ENCODE peak calls at places on chromosomes 2 and 18, in ten cellular contexts. C is CD8-positive, alpha-beta memory T cell; X is SJCRH30; D is adrenal gland; N is HAP-1; L is prostate gland; I is suprapubic skin; M is OCI-LY7; R is fibroblast of lung; P is astrocyte. O is an unnamed sample. For H3K9me3, the result is how much of the 10 kb centered on the place peaks cover.

GRCh38 chr18:1012775-1013174 is 108.1 kb downstream of the ADCYAP1 start:
- DNase-seq in I (no peak), L (no peak), P (no peak), M (no peak), N (no peak), R (no peak), C (no peak), D (no peak), X (no peak), O (no peak)

GRCh38 chr18:55589625-55590291 is 1.8 kb upstream of the TCF4 start:
- DNase-seq in L (peak), D (peak), R (peak), P (peak), N (peak), X (peak), M (peak), C (peak), I (peak), O (peak)

GRCh38 chr2:222943820-222944219 is 83.0 kb downstream of the ACSL3 start:
- DNase-seq in C (no peak), N (no peak), P (peak), I (no peak), M (no peak), L (no peak), D (no peak), R (peak), X (no peak), O (no peak)

GRCh38 chr2:202378661-202379338 is 2.7 kb downstream of the BMPR2 start:
- DNase-seq in X (no peak), L (no peak), N (peak), P (no peak), I (no peak), M (no peak), R (no peak), C (no peak), D (no peak), O (no peak)

GRCh38 chr2:145040433-145040832 is 520.5 kb upstream of the ZEB2 start:
- DNase-seq in M (no peak), X (no peak), D (no peak), R (no peak), P (no peak), N (no peak), C (no peak), L (no peak), I (no peak), O (no peak)

GRCh38 chr2:115739574-115739973 is 1297.1 kb downstream of the DPP10 start:
- DNase-seq in L (no peak), P (no peak), C (no peak), N (no peak), M (peak), X (peak), I (no peak), R (no peak), D (no peak), O (no peak)

GRCh38 chr2:206266130-206267125 is 8.0 kb upstream of the ZDBF2 start:
- DNase-seq in N (no peak), M (no peak), P (no peak), D (no peak), R (no peak), L (no peak), C (no peak), X (no peak), I (no peak), O (no peak)

GRCh38 chr2:158006961-158007664 is 94.6 kb upstream of the UPP2 start:
- DNase-seq in N (no peak), I (no peak), L (no peak), R (peak), X (no peak), C (no peak), P (no peak), M (no peak), D (no peak), O (no peak)

GRCh38 chr2:76268928-76269327 is 558.2 kb upstream of the GCFC2 start:
- DNase-seq in X (peak), R (peak), L (no peak), M (no peak), D (peak), C (no peak), I (no peak), P (peak), N (peak), O (no peak)

GRCh38 chr18:8969639-8970378 is 132.7 kb upstream of the NDUFV2 start:
- DNase-seq in C (no peak), L (no peak), X (no peak), M (no peak), R (peak), D (no peak), N (no peak), P (peak), I (no peak), O (no peak)

GRCh38 chr2:187150667-187151066 is 297.4 kb downstream of the CALCRL start:
- DNase-seq in I (no peak), C (no peak), L (no peak), P (peak), X (no peak), M (no peak), D (no peak), R (peak), N (no peak), O (no peak)

GRCh38 chr2:8595428-8595805 is 86.4 kb upstream of the ID2 start:
- DNase-seq in X (no peak), D (no peak), C (no peak), N (no peak), P (no peak), L (no peak), I (peak), R (no peak), M (no peak), O (no peak)

GRCh38 chr18:55592572-55592971 is 4.6 kb upstream of the TCF4 start:
- DNase-seq in D (no peak), R (peak), N (no peak), M (no peak), X (no peak), L (no peak), P (peak), I (no peak), C (no peak), O (no peak)

GRCh38 chr2:66555511-66556324 is 120.8 kb downstream of the MEIS1 start:
- DNase-seq in D (no peak), L (no peak), C (no peak), P (no peak), N (no peak), R (peak), X (peak), M (no peak), I (no peak), O (no peak)

GRCh38 chr2:15383695-15384350 is 177.3 kb downstream of the NBAS start:
- DNase-seq in N (no peak), R (no peak), M (no peak), X (no peak), P (no peak), C (no peak), L (no peak), I (no peak), D (no peak), O (no peak)

GRCh38 chr2:2083113-2083757 is 247.8 kb downstream of the MYT1L start:
- DNase-seq in I (no peak), L (peak), C (no peak), P (no peak), M (no peak), R (no peak), N (no peak), D (no peak), X (no peak), O (no peak)

GRCh38 chr2:222708274-222708710 is 36.8 kb downstream of the MOGAT1 start:
- DNase-seq in X (peak), R (peak), C (peak), I (peak), N (peak), D (peak), L (peak), M (peak), P (peak), O (peak)

GRCh38 chr2:215601990-215602721 is 166.3 kb upstream of the FN1 start:
- DNase-seq in D (no peak), L (no peak), P (peak), X (no peak), N (no peak), M (no peak), C (no peak), R (peak), I (no peak), O (no peak)

GRCh38 chr18:23238152-23238531 is 102.9 kb downstream of the CABLES1 start:
- DNase-seq in N (no peak), X (no peak), C (no peak), L (peak), M (no peak), P (peak), R (peak), D (no peak), I (no peak), O (no peak)

GRCh38 chr2:64637000-64637628 is 16.6 kb downstream of the SERTAD2 start:
- DNase-seq in D (no peak), M (peak), X (no peak), N (no peak), I (no peak), P (no peak), C (no peak), R (no peak), L (no peak), O (no peak)

GRCh38 chr2:229884775-229885699 is 36.8 kb downstream of the TRIP12 start:
- DNase-seq in M (no peak), I (no peak), L (no peak), C (no peak), R (no peak), D (no peak), X (no peak), N (no peak), P (no peak), O (no peak)

GRCh38 chr2:39542523-39542922 is 105.4 kb upstream of the MAP4K3 start:
- DNase-seq in P (no peak), M (no peak), X (no peak), C (no peak), N (peak), R (no peak), I (no peak), D (no peak), L (no peak), O (no peak)

GRCh38 chr2:151907933-151908882 is 80.0 kb upstream of the ARL5A start:
- DNase-seq in P (no peak), X (no peak), L (no peak), M (no peak), C (no peak), D (no peak), I (no peak), N (no peak), R (no peak), O (no peak)

GRCh38 chr2:238573065-238573778 is 146.5 kb downstream of the ASB1 start:
- DNase-seq in R (no peak), I (peak), M (peak), C (no peak), L (no peak), N (no peak), X (peak), P (no peak), D (no peak), O (no peak)

GRCh38 chr2:150212722-150213171 is 274.7 kb downstream of the RND3 start:
- DNase-seq in R (peak), M (no peak), C (no peak), L (no peak), N (no peak), D (no peak), X (peak), I (no peak), P (peak), O (no peak)

GRCh38 chr2:71064110-71064611 is 4.3 kb upstream of the NAGK start:
- DNase-seq in M (peak), R (no peak), D (no peak), X (no peak), P (no peak), I (no peak), C (no peak), L (no peak), N (no peak), O (no peak)

GRCh38 chr18:55858661-55859111 is 270.7 kb upstream of the TCF4 start:
- DNase-seq in P (peak), N (no peak), X (peak), C (no peak), M (no peak), L (no peak), D (no peak), I (no peak), R (peak), O (no peak)

GRCh38 chr2:181036848-181037603 is 56.6 kb downstream of the UBE2E3 start:
- DNase-seq in R (peak), X (no peak), N (no peak), M (no peak), D (no peak), C (no peak), P (peak), I (no peak), L (no peak), O (no peak)

DNA sequence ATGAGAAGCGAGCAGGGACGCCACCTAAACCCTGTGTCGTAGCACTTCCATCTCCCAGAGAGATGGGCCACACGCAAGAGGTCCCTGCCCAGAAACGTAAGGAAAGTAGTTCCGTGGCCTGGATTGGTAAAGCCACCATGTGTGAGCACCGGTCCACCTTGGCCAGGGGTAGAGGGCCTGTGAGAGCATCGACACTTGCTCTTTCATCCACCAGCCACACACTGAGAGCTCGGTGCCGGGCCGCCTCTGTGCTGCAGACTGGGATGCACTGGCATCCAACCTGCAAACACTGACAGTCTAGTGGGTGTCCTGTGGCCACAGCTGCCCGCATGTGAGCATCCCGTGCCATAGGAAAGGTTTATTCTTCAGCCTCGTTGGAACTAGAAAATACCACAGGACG is 212.1 kb upstream of the RAB6C start:
- DNase-seq in N (no peak), M (no peak), L (no peak), P (no peak), R (no peak), I (peak), X (no peak), D (no peak), C (no peak), O (no peak)
- H3K9me3 ChIP-seq in N (under half), M (under half), L (under half), P (under half), R (under half), I (under half), X (under half), D (under half), C (under half), O (under half)

DNA sequence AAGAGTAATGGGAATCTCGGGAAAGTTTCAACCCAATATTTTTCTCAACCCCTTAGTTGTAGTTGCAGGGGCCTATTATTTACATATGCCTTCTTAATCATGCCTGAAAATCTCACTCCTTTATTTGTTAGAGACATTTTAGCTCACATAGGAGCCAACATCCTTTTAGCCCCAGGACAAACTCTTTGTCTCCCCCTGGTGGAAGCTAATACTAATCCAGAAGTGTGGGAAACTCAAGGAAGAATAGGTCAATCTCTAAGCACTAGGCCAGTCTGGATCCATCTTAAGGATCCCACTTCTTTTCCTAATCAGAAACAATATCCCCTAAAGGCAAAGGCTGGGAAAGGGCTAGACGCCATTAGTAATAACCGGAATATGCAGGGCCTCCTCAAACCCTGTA is 550.9 kb upstream of the PKDCC start:
- DNase-seq in P (no peak), L (no peak), I (no peak), X (peak), R (no peak), D (no peak), C (no peak), N (no peak), M (peak), O (no peak)
- H3K9me3 ChIP-seq in P (under half), L (under half), I (under half), X (under half), R (under half), D (under half), C (under half), N (under half), M (under half), O (under half)

GRCh38 chr2:45541450-45541849 is 69.6 kb downstream of the SRBD1 start:
- DNase-seq in P (no peak), L (no peak), M (peak), C (no peak), D (no peak), R (no peak), I (no peak), X (peak), N (no peak), O (no peak)

GRCh38 chr2:45540942-45541341 is 70.1 kb downstream of the SRBD1 start:
- DNase-seq in N (no peak), I (no peak), L (no peak), P (no peak), C (no peak), R (no peak), D (no peak), X (no peak), M (no peak), O (no peak)

GRCh38 chr2:45542013-45542412 is 69.1 kb downstream of the SRBD1 start:
- DNase-seq in L (no peak), I (no peak), X (no peak), P (no peak), D (no peak), R (no peak), M (no peak), N (no peak), C (no peak), O (no peak)

DNA sequence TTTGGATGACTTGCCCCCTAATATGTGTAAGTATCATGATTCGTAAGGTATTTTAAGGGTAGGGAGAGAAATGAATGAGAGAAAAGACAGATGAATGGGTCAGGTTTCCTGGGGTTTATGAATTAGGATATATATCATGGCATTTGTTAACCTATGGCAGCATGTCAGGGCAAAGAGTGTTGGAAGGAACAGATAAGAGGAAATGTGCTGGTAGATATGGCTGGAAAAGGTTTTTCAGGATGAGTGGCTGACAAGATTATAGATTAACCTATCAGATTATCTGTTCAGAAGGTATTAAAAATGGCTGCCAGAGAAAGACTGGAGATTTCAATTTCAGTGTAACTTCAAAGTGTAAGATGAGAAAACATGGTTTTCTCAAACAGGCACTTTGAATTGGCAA is 67.8 kb downstream of the SRBD1 start:
- DNase-seq in C (no peak), X (no peak), D (no peak), R (no peak), N (no peak), P (no peak), I (no peak), M (no peak), L (no peak), O (no peak)
- H3K9me3 ChIP-seq in C (under half), X (under half), D (under half), R (under half), N (under half), P (under half), I (under half), M (under half), L (under half), O (under half)

DNA sequence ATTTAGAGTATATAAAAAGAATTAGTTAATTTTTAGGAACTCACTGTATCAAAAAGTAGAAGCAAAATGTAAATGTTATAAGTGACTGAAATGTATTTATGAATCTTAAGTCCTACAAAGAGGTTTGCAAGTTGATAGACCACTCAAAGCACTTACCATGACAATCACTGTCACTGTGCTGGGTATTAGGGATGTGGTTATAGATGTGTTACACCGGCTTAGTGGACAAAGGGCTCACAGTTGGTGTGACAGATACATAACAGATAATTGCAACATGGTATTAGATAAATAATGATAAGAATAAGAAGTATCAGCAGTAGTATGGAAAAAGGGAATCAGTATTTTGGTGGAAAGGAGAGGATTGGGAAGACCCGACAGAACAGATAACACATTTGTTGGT is 21.6 kb downstream of the AGFG1 start:
- DNase-seq in C (no peak), P (no peak), X (no peak), I (no peak), R (no peak), L (no peak), M (no peak), N (no peak), D (no peak), O (no peak)
- H3K9me3 ChIP-seq in C (under half), P (under half), X (under half), I (under half), R (under half), L (under half), M (under half), N (under half), D (under half), O (under half)

GRCh38 chr18:59231157-59231556 is 11.2 kb downstream of the GRP start:
- DNase-seq in I (no peak), L (no peak), D (no peak), C (no peak), X (no peak), P (no peak), M (no peak), R (no peak), N (no peak), O (no peak)
- H3K9me3 ChIP-seq in I (under half), L (under half), D (under half), C (under half), X (under half), P (under half), M (under half), R (under half), N (under half), O (under half)

GRCh38 chr18:13353424-13353823 is 134.9 kb downstream of the LDLRAD4 start:
- DNase-seq in C (no peak), L (no peak), P (no peak), N (no peak), X (no peak), I (no peak), D (no peak), M (no peak), R (no peak), O (no peak)
- H3K9me3 ChIP-seq in C (under half), L (under half), P (under half), N (under half), X (under half), I (under half), D (under half), M (under half), R (under half), O (under half)

GRCh38 chr2:143611336-143611735 is 482.1 kb downstream of the ARHGAP15 start:
- DNase-seq in N (no peak), C (no peak), L (no peak), I (no peak), X (peak), R (no peak), M (no peak), P (no peak), D (no peak), O (no peak)
- H3K9me3 ChIP-seq in N (under half), C (under half), L (under half), I (under half), X (under half), R (under half), M (under half), P (under half), D (under half), O (under half)

DNA sequence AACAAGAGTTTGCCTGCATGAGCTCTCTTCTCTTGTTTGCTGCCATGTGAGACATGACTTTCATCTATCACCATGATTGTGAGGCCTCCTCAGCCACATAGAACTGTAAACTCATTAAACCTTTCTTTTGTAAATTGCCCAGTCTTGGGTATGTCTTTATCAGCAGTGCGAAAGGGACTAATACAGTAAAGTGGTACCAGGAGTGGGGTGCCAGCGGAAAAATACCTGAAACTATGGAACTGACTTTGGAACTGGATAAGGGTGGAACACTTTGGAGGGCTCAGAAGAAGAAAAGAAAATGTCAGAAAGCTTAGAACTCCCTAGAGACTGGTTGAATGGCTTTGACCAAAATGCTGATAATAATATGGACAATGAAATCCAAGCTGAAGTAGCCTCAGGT is 260.9 kb downstream of the DSC3 start:
- DNase-seq in I (no peak), L (no peak), M (no peak), N (no peak), D (no peak), C (no peak), R (no peak), X (no peak), P (no peak), O (no peak)
- H3K9me3 ChIP-seq in I (under half), L (under half), M (under half), N (under half), D (under half), C (under half), R (under half), X (under half), P (under half), O (under half)